ENCODE peak calls at places on chromosome 11, in six cellular contexts. One of them, this sample, is unnamed.

GRCh38 chr11:110505514-110506284 is 76.0 kb downstream of the FDX1 start:
- DNase-seq in Peyer's patch: no peak
- DNase-seq in A549: no peak
- DNase-seq in adrenal gland: no peak
- DNase-seq in stomach: no peak
- DNase-seq in transverse colon: no peak
- DNase-seq in this sample: no peak

GRCh38 chr11:2699185-2699530 is 636 bp downstream of the KCNQ1OT1 start:
- DNase-seq in Peyer's patch: peak
- DNase-seq in stomach: no peak
- DNase-seq in adrenal gland: peak
- DNase-seq in A549: peak
- DNase-seq in transverse colon: peak
- DNase-seq in this sample: peak

GRCh38 chr11:12900496-12900895 is 108.6 kb upstream of the RASSF10 start:
- DNase-seq in A549: no peak
- DNase-seq in adrenal gland: no peak
- DNase-seq in stomach: no peak
- DNase-seq in transverse colon: no peak
- DNase-seq in Peyer's patch: no peak
- DNase-seq in this sample: no peak

GRCh38 chr11:124167852-124168251 is 15.3 kb upstream of the OR10D3 start:
- DNase-seq in A549: no peak
- DNase-seq in stomach: no peak
- DNase-seq in transverse colon: no peak
- DNase-seq in adrenal gland: no peak
- DNase-seq in Peyer's patch: no peak
- DNase-seq in this sample: no peak

GRCh38 chr11:78319453-78319955 is 98.1 kb downstream of the GAB2 start:
- DNase-seq in Peyer's patch: no peak
- DNase-seq in transverse colon: peak
- DNase-seq in A549: no peak
- DNase-seq in stomach: no peak
- DNase-seq in adrenal gland: no peak
- DNase-seq in this sample: no peak

GRCh38 chr11:27443746-27444465 is 28.7 kb downstream of the LGR4 start:
- DNase-seq in Peyer's patch: no peak
- DNase-seq in transverse colon: no peak
- DNase-seq in A549: no peak
- DNase-seq in stomach: no peak
- DNase-seq in adrenal gland: no peak
- DNase-seq in this sample: no peak

GRCh38 chr11:295351-296205 is 3.7 kb downstream of the IFITM5 start:
- DNase-seq in transverse colon: no peak
- DNase-seq in Peyer's patch: no peak
- DNase-seq in adrenal gland: no peak
- DNase-seq in stomach: no peak
- DNase-seq in A549: no peak
- DNase-seq in this sample: no peak

GRCh38 chr11:17287058-17287457 is 10.5 kb downstream of the NUCB2 start:
- DNase-seq in stomach: no peak
- DNase-seq in adrenal gland: no peak
- DNase-seq in A549: no peak
- DNase-seq in Peyer's patch: no peak
- DNase-seq in transverse colon: no peak
- DNase-seq in this sample: no peak

GRCh38 chr11:35166369-35167360 is 27.7 kb downstream of the CD44 start:
- DNase-seq in adrenal gland: no peak
- DNase-seq in A549: peak
- DNase-seq in transverse colon: no peak
- DNase-seq in stomach: no peak
- DNase-seq in Peyer's patch: no peak
- DNase-seq in this sample: no peak

GRCh38 chr11:56885182-56885581 is 103.5 kb upstream of the OR5AK2 start:
- DNase-seq in transverse colon: peak
- DNase-seq in adrenal gland: no peak
- DNase-seq in stomach: peak
- DNase-seq in A549: no peak
- DNase-seq in Peyer's patch: peak
- DNase-seq in this sample: no peak

GRCh38 chr11:35163707-35164496 is 24.9 kb downstream of the CD44 start:
- DNase-seq in A549: no peak
- DNase-seq in Peyer's patch: no peak
- DNase-seq in transverse colon: no peak
- DNase-seq in adrenal gland: no peak
- DNase-seq in stomach: no peak
- DNase-seq in this sample: no peak

GRCh38 chr11:95142431-95142830 is 52.8 kb downstream of the ENDOD1 start:
- DNase-seq in transverse colon: no peak
- DNase-seq in adrenal gland: no peak
- DNase-seq in stomach: no peak
- DNase-seq in Peyer's patch: no peak
- DNase-seq in A549: no peak
- DNase-seq in this sample: no peak

GRCh38 chr11:9200471-9200870 is 64.7 kb downstream of the DENND5A start:
- DNase-seq in transverse colon: no peak
- DNase-seq in stomach: no peak
- DNase-seq in adrenal gland: no peak
- DNase-seq in Peyer's patch: no peak
- DNase-seq in A549: no peak
- DNase-seq in this sample: no peak

GRCh38 chr11:6611092-6612007 is 666 bp downstream of the TAF10 start:
- DNase-seq in adrenal gland: peak
- DNase-seq in transverse colon: peak
- DNase-seq in A549: no peak
- DNase-seq in stomach: no peak
- DNase-seq in Peyer's patch: no peak
- DNase-seq in this sample: peak

GRCh38 chr11:118126082-118126838 is 26.4 kb downstream of the SCN4B start:
- DNase-seq in stomach: no peak
- DNase-seq in A549: no peak
- DNase-seq in Peyer's patch: no peak
- DNase-seq in adrenal gland: no peak
- DNase-seq in transverse colon: no peak
- DNase-seq in this sample: no peak
- TF ChIP-seq POLR2A in stomach: no peak
- TF ChIP-seq POLR2A in A549: peak
- TF ChIP-seq POLR2A in Peyer's patch: no peak
- TF ChIP-seq POLR2A in adrenal gland: no peak
- TF ChIP-seq POLR2A in transverse colon: no peak
- TF ChIP-seq POLR2A in this sample: no peak

DNA sequence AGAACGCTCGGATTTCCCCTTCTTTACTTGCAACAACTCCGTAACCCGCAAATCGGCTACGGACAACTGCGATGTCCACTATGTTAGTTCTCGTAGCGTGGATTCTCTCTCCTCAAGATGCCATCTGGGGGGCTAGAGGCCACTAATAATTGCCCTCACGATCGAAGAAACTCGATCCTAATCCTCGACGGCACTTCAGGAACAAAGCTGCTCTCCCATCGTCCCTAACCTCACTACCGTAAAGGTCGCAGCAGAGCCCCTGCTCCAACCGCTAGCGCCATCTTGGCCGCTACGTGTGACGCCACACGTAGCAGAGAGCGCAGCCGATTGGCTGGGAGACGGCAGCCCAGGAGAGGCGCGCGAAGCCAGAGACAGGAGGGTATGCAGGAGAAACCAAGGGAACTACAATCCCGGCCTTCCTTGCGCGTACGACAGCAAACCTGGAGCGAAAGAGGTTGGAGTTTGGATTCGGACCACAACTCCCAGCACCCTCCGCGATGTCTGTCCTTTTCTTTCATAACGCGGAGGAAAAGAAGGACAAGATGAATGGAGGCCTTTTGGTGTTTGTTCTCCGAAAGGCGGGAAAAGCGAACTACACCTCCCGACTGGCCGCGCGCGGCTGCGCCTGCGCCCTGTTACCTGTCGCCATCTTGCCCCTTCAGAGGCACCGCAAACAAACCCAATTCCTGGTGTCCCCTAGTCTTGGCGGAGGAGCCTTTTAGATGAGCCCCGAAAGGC is at the start of gene EMSY:
- DNase-seq in adrenal gland: peak
- DNase-seq in A549: peak
- DNase-seq in stomach: peak
- DNase-seq in Peyer's patch: peak
- DNase-seq in transverse colon: peak
- DNase-seq in this sample: peak
- TF ChIP-seq POLR2A in adrenal gland: peak
- TF ChIP-seq POLR2A in A549: peak
- TF ChIP-seq POLR2A in stomach: peak
- TF ChIP-seq POLR2A in Peyer's patch: peak
- TF ChIP-seq POLR2A in transverse colon: peak
- TF ChIP-seq POLR2A in this sample: peak

GRCh38 chr11:73394416-73395296 is 18.5 kb downstream of the RELT start:
- DNase-seq in stomach: no peak
- DNase-seq in Peyer's patch: peak
- DNase-seq in adrenal gland: no peak
- DNase-seq in A549: no peak
- DNase-seq in transverse colon: no peak
- DNase-seq in this sample: no peak

GRCh38 chr11:73393479-73394415 is 17.5 kb downstream of the RELT start:
- DNase-seq in A549: peak
- DNase-seq in stomach: peak
- DNase-seq in transverse colon: peak
- DNase-seq in adrenal gland: peak
- DNase-seq in Peyer's patch: peak
- DNase-seq in this sample: peak

GRCh38 chr11:73396985-73397384 is 20.8 kb downstream of the RELT start:
- DNase-seq in stomach: no peak
- DNase-seq in A549: no peak
- DNase-seq in transverse colon: no peak
- DNase-seq in adrenal gland: no peak
- DNase-seq in Peyer's patch: peak
- DNase-seq in this sample: peak

GRCh38 chr11:73396251-73396930 is 20.2 kb downstream of the RELT start:
- DNase-seq in Peyer's patch: no peak
- DNase-seq in adrenal gland: no peak
- DNase-seq in transverse colon: no peak
- DNase-seq in stomach: no peak
- DNase-seq in A549: no peak
- DNase-seq in this sample: peak

DNA sequence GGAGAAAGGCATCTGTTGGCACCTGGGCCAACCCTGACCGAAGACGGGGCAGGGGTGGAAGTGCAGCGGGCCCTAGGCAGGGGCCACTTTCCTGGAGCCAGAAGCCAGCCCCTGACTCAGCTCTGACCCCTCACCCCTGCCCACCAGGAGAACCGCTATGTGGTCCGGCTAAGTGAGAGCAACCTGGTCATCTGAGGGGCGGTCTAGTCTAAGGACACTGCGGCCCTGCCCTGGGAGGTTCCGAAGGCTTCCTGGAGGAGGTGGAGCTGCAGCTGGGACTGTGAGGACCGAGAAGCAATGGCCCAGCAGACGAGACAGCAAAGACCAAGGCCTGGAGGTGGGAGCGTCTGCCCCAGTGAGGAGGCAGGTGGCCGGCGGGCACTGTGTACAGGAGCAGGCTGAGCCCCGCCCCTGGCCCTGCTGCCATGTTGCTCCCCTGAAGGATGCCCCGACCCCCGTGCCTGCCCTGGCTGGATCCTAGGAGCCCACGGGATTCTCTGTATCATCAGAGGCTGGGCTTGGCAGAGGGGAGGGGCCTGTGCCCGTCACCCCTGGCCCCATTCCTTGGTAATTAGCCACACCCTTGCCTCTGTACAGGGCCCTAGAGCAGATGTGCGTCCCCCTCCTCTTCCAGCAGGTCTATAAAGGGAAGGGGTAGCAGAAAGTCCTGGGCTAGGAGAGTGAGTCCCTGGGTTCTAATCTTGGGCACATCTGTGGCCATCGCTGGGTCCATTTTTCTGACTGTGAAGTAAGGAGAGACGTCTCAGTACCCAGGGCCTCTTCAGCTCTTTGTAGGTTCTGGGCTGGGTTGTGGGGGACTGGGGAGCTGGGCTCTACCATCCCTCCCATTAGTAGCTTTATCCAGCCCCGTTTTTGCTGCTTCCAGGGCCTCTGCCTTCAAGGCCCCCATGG is 19.4 kb downstream of the RELT start:
- DNase-seq in A549: no peak
- DNase-seq in stomach: no peak
- DNase-seq in adrenal gland: no peak
- DNase-seq in transverse colon: no peak
- DNase-seq in Peyer's patch: peak
- DNase-seq in this sample: no peak
- TF ChIP-seq POLR2A in A549: no peak
- TF ChIP-seq POLR2A in stomach: no peak
- TF ChIP-seq POLR2A in adrenal gland: no peak
- TF ChIP-seq POLR2A in transverse colon: no peak
- TF ChIP-seq POLR2A in Peyer's patch: no peak
- TF ChIP-seq POLR2A in this sample: no peak

GRCh38 chr11:10302294-10302743 is 2.6 kb upstream of the ADM start:
- DNase-seq in transverse colon: no peak
- DNase-seq in A549: no peak
- DNase-seq in stomach: peak
- DNase-seq in Peyer's patch: no peak
- DNase-seq in adrenal gland: no peak
- DNase-seq in this sample: peak

GRCh38 chr11:10304495-10305261 is at the start of gene ADM:
- DNase-seq in adrenal gland: peak
- DNase-seq in A549: peak
- DNase-seq in Peyer's patch: peak
- DNase-seq in stomach: peak
- DNase-seq in transverse colon: peak
- DNase-seq in this sample: peak

GRCh38 chr11:10305262-10305963 is 540 bp downstream of the ADM start:
- DNase-seq in adrenal gland: no peak
- DNase-seq in Peyer's patch: peak
- DNase-seq in transverse colon: peak
- DNase-seq in stomach: peak
- DNase-seq in A549: no peak
- DNase-seq in this sample: peak

GRCh38 chr11:10302744-10303557 is 1.9 kb upstream of the ADM start:
- DNase-seq in stomach: peak
- DNase-seq in A549: no peak
- DNase-seq in Peyer's patch: peak
- DNase-seq in transverse colon: peak
- DNase-seq in adrenal gland: peak
- DNase-seq in this sample: peak

DNA sequence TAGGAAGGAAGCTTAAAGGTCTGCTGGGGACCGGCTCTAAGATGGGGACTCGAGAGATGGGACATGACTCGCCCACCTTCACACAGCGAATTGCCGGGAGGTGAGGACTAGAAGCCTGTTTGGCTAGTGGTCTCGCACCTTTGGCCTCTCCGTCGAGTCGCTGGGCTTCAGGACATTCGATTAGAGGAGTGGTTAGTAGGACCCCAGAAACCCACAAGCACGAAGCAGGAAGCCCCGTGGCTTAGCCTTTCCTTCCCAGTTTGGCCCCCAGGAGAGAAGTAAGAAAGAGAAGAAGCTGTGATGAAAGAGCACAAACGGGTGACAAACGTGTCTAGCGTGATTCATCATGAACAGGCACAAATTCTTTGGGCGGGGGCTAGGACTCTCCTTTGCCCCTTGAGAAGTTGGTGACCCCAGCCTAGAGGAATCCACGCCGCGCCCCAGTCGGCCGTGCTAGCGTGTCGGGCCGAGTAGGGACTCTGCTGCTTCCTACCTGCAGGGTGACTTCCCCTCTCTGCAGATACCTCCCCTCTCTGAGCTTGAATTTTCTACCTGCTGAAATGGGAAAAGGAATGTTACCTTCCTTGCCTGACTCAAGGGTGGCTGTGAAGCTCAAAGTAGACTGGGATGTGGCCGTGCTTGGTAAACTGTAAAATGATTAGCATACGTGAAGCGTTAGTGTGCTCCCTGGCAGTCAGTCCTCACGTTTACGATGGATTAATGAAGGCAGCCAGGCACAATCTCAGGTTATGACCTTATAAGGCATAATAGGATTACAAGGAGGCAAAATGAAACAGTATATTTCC is 1.1 kb upstream of the ADM start:
- DNase-seq in transverse colon: peak
- DNase-seq in Peyer's patch: peak
- DNase-seq in stomach: peak
- DNase-seq in adrenal gland: no peak
- DNase-seq in A549: peak
- DNase-seq in this sample: no peak
- TF ChIP-seq POLR2A in transverse colon: peak
- TF ChIP-seq POLR2A in Peyer's patch: peak
- TF ChIP-seq POLR2A in stomach: no peak
- TF ChIP-seq POLR2A in adrenal gland: no peak
- TF ChIP-seq POLR2A in A549: no peak
- TF ChIP-seq POLR2A in this sample: no peak

This sample was measured in ovary.